ENCODE peak calls at places on chromosomes 16 and 17, in six cellular contexts. T is adrenal gland; N is fibroblast of lung; A is mucosa of descending colon; K is CD4-positive, CD25-positive, alpha-beta regulatory T cell; P is AG20443. U is an unnamed sample.

GRCh38 chr16:10256855-10257641 is 74.8 kb upstream of the GRIN2A start:
- DNase-seq in A (peak), P (peak), N (peak), K (peak), T (no peak), U (peak)

GRCh38 chr16:57537596-57538234 is 1.3 kb upstream of the CCDC102A start:
- DNase-seq in P (peak), T (peak), N (no peak), A (no peak), K (no peak), U (no peak)

GRCh38 chr17:68660302-68660701 is 59.1 kb upstream of the FAM20A start:
- DNase-seq in A (no peak), K (no peak), T (no peak), N (no peak), P (no peak), U (no peak)

GRCh38 chr17:81902653-81903414 is 796 bp downstream of the NPB start:
- DNase-seq in K (no peak), A (no peak), P (no peak), T (no peak), N (no peak), U (peak)

GRCh38 chr16:48965391-48965790 is 316.2 kb downstream of the CBLN1 start:
- DNase-seq in P (no peak), N (peak), A (peak), T (no peak), K (no peak), U (no peak)

GRCh38 chr17:5931611-5932010 is 138.6 kb upstream of the WSCD1 start:
- DNase-seq in N (peak), A (peak), K (no peak), T (no peak), P (no peak), U (no peak)

GRCh38 chr16:21302898-21303528 is 24.9 kb upstream of the CRYM start:
- DNase-seq in K (no peak), A (peak), T (no peak), P (peak), N (peak), U (peak)

GRCh38 chr17:10251212-10251948 is 53.0 kb upstream of the GAS7 start:
- DNase-seq in A (no peak), K (no peak), T (no peak), P (no peak), N (no peak), U (no peak)

GRCh38 chr16:53775821-53776431 is 72.0 kb downstream of the FTO start:
- DNase-seq in T (peak), N (peak), P (peak), A (peak), K (no peak), U (no peak)

GRCh38 chr17:81402530-81402941 is 7.3 kb downstream of the BAHCC1 start:
- DNase-seq in T (no peak), N (no peak), A (no peak), K (no peak), P (no peak), U (no peak)

GRCh38 chr17:56125830-56126819 is 27.1 kb upstream of the ANKFN1 start:
- DNase-seq in K (no peak), T (no peak), A (peak), P (peak), N (peak), U (peak)

GRCh38 chr17:60231691-60232090 is 81.9 kb downstream of the CA4 start:
- DNase-seq in K (no peak), T (no peak), A (no peak), P (peak), N (peak), U (peak)

GRCh38 chr16:23496826-23497542 is 13.3 kb downstream of the GGA2 start:
- DNase-seq in T (peak), P (peak), N (no peak), A (no peak), K (no peak), U (peak)

GRCh38 chr16:63289834-63290460 is 1253.7 kb upstream of the CDH8 start:
- DNase-seq in A (peak), N (peak), T (peak), K (no peak), P (peak), U (peak)

GRCh38 chr16:67394271-67395104 is 1.2 kb upstream of the TPPP3 start:
- DNase-seq in P (peak), A (no peak), K (no peak), T (no peak), N (no peak), U (peak)

GRCh38 chr16:58454856-58455255 is 45.1 kb upstream of the NDRG4 start:
- DNase-seq in N (no peak), K (no peak), T (no peak), A (no peak), P (no peak), U (no peak)

U was measured in osteoblast.